ENCODE peak calls at places on chromosome 10, in ten cellular contexts. One of them, this sample, is unnamed.

GRCh38 chr10:117609095-117609821 is 66.7 kb downstream of the EMX2 start:
- DNase-seq in lower lobe of right lung: peak; percentile 66
- DNase-seq in T-helper 2 cell: no peak
- DNase-seq in GM13976: no peak
- DNase-seq in activated CD8-positive, alpha-beta memory T cell treated with anti-CD3 and anti-CD28 coated beads, Interleukin-2, amount 10 ng/mL, durations not matched to agents 7 days and 5 days: no peak
- DNase-seq in activated effector memory CD4-positive, alpha-beta T cell treated with anti-CD3 and anti-CD28 coated beads, Interleukin-2, amount 50 U/mL, for 16 hours: peak; percentile 38
- DNase-seq in stimulated activated CD4-positive, alpha-beta T cell treated with anti-CD3 and anti-CD28 coated beads, Interleukin-2, amount 100 ng/mL, for 48 hours: no peak
- DNase-seq in activated T-helper 9 cell treated with anti-CD3 and anti-CD28 coated beads, Interleukin-2, amount 50 U/mL, for 16 hours: no peak
- DNase-seq in heart right ventricle: peak; percentile 24
- DNase-seq in H7: no peak
- DNase-seq in this sample: no peak

GRCh38 chr10:86648706-86649426 is 5.5 kb upstream of the OPN4 start:
- DNase-seq in stimulated activated CD4-positive, alpha-beta T cell treated with anti-CD3 and anti-CD28 coated beads, Interleukin-2, amount 100 ng/mL, for 48 hours: no peak
- DNase-seq in activated T-helper 9 cell treated with anti-CD3 and anti-CD28 coated beads, Interleukin-2, amount 50 U/mL, for 16 hours: no peak
- DNase-seq in H7: peak; percentile 52
- DNase-seq in GM13976: no peak
- DNase-seq in lower lobe of right lung: no peak
- DNase-seq in heart right ventricle: peak; percentile 70
- DNase-seq in T-helper 2 cell: no peak
- DNase-seq in activated effector memory CD4-positive, alpha-beta T cell treated with anti-CD3 and anti-CD28 coated beads, Interleukin-2, amount 50 U/mL, for 16 hours: peak; percentile 21
- DNase-seq in activated CD8-positive, alpha-beta memory T cell treated with anti-CD3 and anti-CD28 coated beads, Interleukin-2, amount 10 ng/mL, durations not matched to agents 7 days and 5 days: no peak
- DNase-seq in this sample: no peak

GRCh38 chr10:126458453-126458852 is 70.2 kb upstream of the ADAM12 start:
- DNase-seq in T-helper 2 cell: no peak
- DNase-seq in activated T-helper 9 cell treated with anti-CD3 and anti-CD28 coated beads, Interleukin-2, amount 50 U/mL, for 16 hours: no peak
- DNase-seq in H7: no peak
- DNase-seq in activated CD8-positive, alpha-beta memory T cell treated with anti-CD3 and anti-CD28 coated beads, Interleukin-2, amount 10 ng/mL, durations not matched to agents 7 days and 5 days: no peak
- DNase-seq in lower lobe of right lung: no peak
- DNase-seq in stimulated activated CD4-positive, alpha-beta T cell treated with anti-CD3 and anti-CD28 coated beads, Interleukin-2, amount 100 ng/mL, for 48 hours: no peak
- DNase-seq in heart right ventricle: no peak
- DNase-seq in activated effector memory CD4-positive, alpha-beta T cell treated with anti-CD3 and anti-CD28 coated beads, Interleukin-2, amount 50 U/mL, for 16 hours: no peak
- DNase-seq in GM13976: no peak
- DNase-seq in this sample: no peak

GRCh38 chr10:111109506-111110242 is 32.8 kb downstream of the ADRA2A start:
- DNase-seq in T-helper 2 cell: no peak
- DNase-seq in stimulated activated CD4-positive, alpha-beta T cell treated with anti-CD3 and anti-CD28 coated beads, Interleukin-2, amount 100 ng/mL, for 48 hours: no peak
- DNase-seq in activated CD8-positive, alpha-beta memory T cell treated with anti-CD3 and anti-CD28 coated beads, Interleukin-2, amount 10 ng/mL, durations not matched to agents 7 days and 5 days: no peak
- DNase-seq in H7: no peak
- DNase-seq in GM13976: no peak
- DNase-seq in activated effector memory CD4-positive, alpha-beta T cell treated with anti-CD3 and anti-CD28 coated beads, Interleukin-2, amount 50 U/mL, for 16 hours: peak; percentile 12
- DNase-seq in lower lobe of right lung: no peak
- DNase-seq in heart right ventricle: no peak
- DNase-seq in activated T-helper 9 cell treated with anti-CD3 and anti-CD28 coated beads, Interleukin-2, amount 50 U/mL, for 16 hours: no peak
- DNase-seq in this sample: no peak

GRCh38 chr10:344582-345200 is 209.4 kb downstream of the ZMYND11 start:
- DNase-seq in activated T-helper 9 cell treated with anti-CD3 and anti-CD28 coated beads, Interleukin-2, amount 50 U/mL, for 16 hours: no peak
- DNase-seq in GM13976: no peak
- DNase-seq in heart right ventricle: no peak
- DNase-seq in activated CD8-positive, alpha-beta memory T cell treated with anti-CD3 and anti-CD28 coated beads, Interleukin-2, amount 10 ng/mL, durations not matched to agents 7 days and 5 days: peak; percentile 31
- DNase-seq in lower lobe of right lung: no peak
- DNase-seq in T-helper 2 cell: no peak
- DNase-seq in activated effector memory CD4-positive, alpha-beta T cell treated with anti-CD3 and anti-CD28 coated beads, Interleukin-2, amount 50 U/mL, for 16 hours: peak; percentile 57
- DNase-seq in stimulated activated CD4-positive, alpha-beta T cell treated with anti-CD3 and anti-CD28 coated beads, Interleukin-2, amount 100 ng/mL, for 48 hours: no peak
- DNase-seq in H7: peak; percentile 22
- DNase-seq in this sample: no peak

GRCh38 chr10:66982792-66983481 is 57.1 kb downstream of the LRRTM3 start:
- DNase-seq in lower lobe of right lung: no peak
- DNase-seq in GM13976: no peak
- DNase-seq in T-helper 2 cell: no peak
- DNase-seq in activated CD8-positive, alpha-beta memory T cell treated with anti-CD3 and anti-CD28 coated beads, Interleukin-2, amount 10 ng/mL, durations not matched to agents 7 days and 5 days: no peak
- DNase-seq in heart right ventricle: no peak
- DNase-seq in activated T-helper 9 cell treated with anti-CD3 and anti-CD28 coated beads, Interleukin-2, amount 50 U/mL, for 16 hours: no peak
- DNase-seq in stimulated activated CD4-positive, alpha-beta T cell treated with anti-CD3 and anti-CD28 coated beads, Interleukin-2, amount 100 ng/mL, for 48 hours: no peak
- DNase-seq in H7: no peak
- DNase-seq in activated effector memory CD4-positive, alpha-beta T cell treated with anti-CD3 and anti-CD28 coated beads, Interleukin-2, amount 50 U/mL, for 16 hours: no peak
- DNase-seq in this sample: no peak

GRCh38 chr10:91907914-91908357 is 1.4 kb downstream of the FGFBP3 start:
- DNase-seq in activated CD8-positive, alpha-beta memory T cell treated with anti-CD3 and anti-CD28 coated beads, Interleukin-2, amount 10 ng/mL, durations not matched to agents 7 days and 5 days: no peak
- DNase-seq in lower lobe of right lung: no peak
- DNase-seq in GM13976: no peak
- DNase-seq in activated effector memory CD4-positive, alpha-beta T cell treated with anti-CD3 and anti-CD28 coated beads, Interleukin-2, amount 50 U/mL, for 16 hours: no peak
- DNase-seq in T-helper 2 cell: no peak
- DNase-seq in H7: no peak
- DNase-seq in stimulated activated CD4-positive, alpha-beta T cell treated with anti-CD3 and anti-CD28 coated beads, Interleukin-2, amount 100 ng/mL, for 48 hours: no peak
- DNase-seq in activated T-helper 9 cell treated with anti-CD3 and anti-CD28 coated beads, Interleukin-2, amount 50 U/mL, for 16 hours: no peak
- DNase-seq in heart right ventricle: no peak
- DNase-seq in this sample: no peak

GRCh38 chr10:95382596-95382995 is 91.8 kb upstream of the PDLIM1 start:
- DNase-seq in activated T-helper 9 cell treated with anti-CD3 and anti-CD28 coated beads, Interleukin-2, amount 50 U/mL, for 16 hours: no peak
- DNase-seq in lower lobe of right lung: no peak
- DNase-seq in activated effector memory CD4-positive, alpha-beta T cell treated with anti-CD3 and anti-CD28 coated beads, Interleukin-2, amount 50 U/mL, for 16 hours: no peak
- DNase-seq in stimulated activated CD4-positive, alpha-beta T cell treated with anti-CD3 and anti-CD28 coated beads, Interleukin-2, amount 100 ng/mL, for 48 hours: no peak
- DNase-seq in heart right ventricle: no peak
- DNase-seq in T-helper 2 cell: no peak
- DNase-seq in GM13976: no peak
- DNase-seq in activated CD8-positive, alpha-beta memory T cell treated with anti-CD3 and anti-CD28 coated beads, Interleukin-2, amount 10 ng/mL, durations not matched to agents 7 days and 5 days: no peak
- DNase-seq in H7: no peak
- DNase-seq in this sample: no peak

GRCh38 chr10:110376021-110376773 is 71.5 kb upstream of the SMNDC1 start:
- DNase-seq in lower lobe of right lung: peak; percentile 53
- DNase-seq in heart right ventricle: peak; percentile 61
- DNase-seq in H7: no peak
- DNase-seq in GM13976: no peak
- DNase-seq in activated T-helper 9 cell treated with anti-CD3 and anti-CD28 coated beads, Interleukin-2, amount 50 U/mL, for 16 hours: no peak
- DNase-seq in T-helper 2 cell: no peak
- DNase-seq in activated effector memory CD4-positive, alpha-beta T cell treated with anti-CD3 and anti-CD28 coated beads, Interleukin-2, amount 50 U/mL, for 16 hours: no peak
- DNase-seq in stimulated activated CD4-positive, alpha-beta T cell treated with anti-CD3 and anti-CD28 coated beads, Interleukin-2, amount 100 ng/mL, for 48 hours: no peak
- DNase-seq in activated CD8-positive, alpha-beta memory T cell treated with anti-CD3 and anti-CD28 coated beads, Interleukin-2, amount 10 ng/mL, durations not matched to agents 7 days and 5 days: no peak
- DNase-seq in this sample: no peak

GRCh38 chr10:61172182-61172926 is 228.4 kb upstream of the RHOBTB1 start:
- DNase-seq in GM13976: no peak
- DNase-seq in activated effector memory CD4-positive, alpha-beta T cell treated with anti-CD3 and anti-CD28 coated beads, Interleukin-2, amount 50 U/mL, for 16 hours: no peak
- DNase-seq in T-helper 2 cell: no peak
- DNase-seq in H7: no peak
- DNase-seq in stimulated activated CD4-positive, alpha-beta T cell treated with anti-CD3 and anti-CD28 coated beads, Interleukin-2, amount 100 ng/mL, for 48 hours: no peak
- DNase-seq in activated CD8-positive, alpha-beta memory T cell treated with anti-CD3 and anti-CD28 coated beads, Interleukin-2, amount 10 ng/mL, durations not matched to agents 7 days and 5 days: no peak
- DNase-seq in lower lobe of right lung: no peak
- DNase-seq in activated T-helper 9 cell treated with anti-CD3 and anti-CD28 coated beads, Interleukin-2, amount 50 U/mL, for 16 hours: no peak
- DNase-seq in heart right ventricle: no peak
- DNase-seq in this sample: no peak

GRCh38 chr10:113320213-113320612 is 232.6 kb upstream of the HABP2 start:
- DNase-seq in stimulated activated CD4-positive, alpha-beta T cell treated with anti-CD3 and anti-CD28 coated beads, Interleukin-2, amount 100 ng/mL, for 48 hours: no peak
- DNase-seq in activated CD8-positive, alpha-beta memory T cell treated with anti-CD3 and anti-CD28 coated beads, Interleukin-2, amount 10 ng/mL, durations not matched to agents 7 days and 5 days: no peak
- DNase-seq in activated effector memory CD4-positive, alpha-beta T cell treated with anti-CD3 and anti-CD28 coated beads, Interleukin-2, amount 50 U/mL, for 16 hours: no peak
- DNase-seq in T-helper 2 cell: no peak
- DNase-seq in heart right ventricle: no peak
- DNase-seq in GM13976: no peak
- DNase-seq in lower lobe of right lung: no peak
- DNase-seq in activated T-helper 9 cell treated with anti-CD3 and anti-CD28 coated beads, Interleukin-2, amount 50 U/mL, for 16 hours: no peak
- DNase-seq in H7: no peak
- DNase-seq in this sample: no peak

GRCh38 chr10:113899952-113900598 is 45.6 kb downstream of the NHLRC2 start:
- DNase-seq in activated CD8-positive, alpha-beta memory T cell treated with anti-CD3 and anti-CD28 coated beads, Interleukin-2, amount 10 ng/mL, durations not matched to agents 7 days and 5 days: no peak
- DNase-seq in lower lobe of right lung: no peak
- DNase-seq in stimulated activated CD4-positive, alpha-beta T cell treated with anti-CD3 and anti-CD28 coated beads, Interleukin-2, amount 100 ng/mL, for 48 hours: no peak
- DNase-seq in GM13976: no peak
- DNase-seq in activated effector memory CD4-positive, alpha-beta T cell treated with anti-CD3 and anti-CD28 coated beads, Interleukin-2, amount 50 U/mL, for 16 hours: no peak
- DNase-seq in T-helper 2 cell: no peak
- DNase-seq in H7: no peak
- DNase-seq in activated T-helper 9 cell treated with anti-CD3 and anti-CD28 coated beads, Interleukin-2, amount 50 U/mL, for 16 hours: no peak
- DNase-seq in heart right ventricle: no peak
- DNase-seq in this sample: no peak

GRCh38 chr10:91935886-91936285 is 12.3 kb downstream of the BTAF1 start:
- DNase-seq in activated effector memory CD4-positive, alpha-beta T cell treated with anti-CD3 and anti-CD28 coated beads, Interleukin-2, amount 50 U/mL, for 16 hours: no peak
- DNase-seq in activated CD8-positive, alpha-beta memory T cell treated with anti-CD3 and anti-CD28 coated beads, Interleukin-2, amount 10 ng/mL, durations not matched to agents 7 days and 5 days: no peak
- DNase-seq in stimulated activated CD4-positive, alpha-beta T cell treated with anti-CD3 and anti-CD28 coated beads, Interleukin-2, amount 100 ng/mL, for 48 hours: no peak
- DNase-seq in lower lobe of right lung: no peak
- DNase-seq in T-helper 2 cell: no peak
- DNase-seq in H7: no peak
- DNase-seq in GM13976: no peak
- DNase-seq in heart right ventricle: no peak
- DNase-seq in activated T-helper 9 cell treated with anti-CD3 and anti-CD28 coated beads, Interleukin-2, amount 50 U/mL, for 16 hours: no peak
- DNase-seq in this sample: no peak

GRCh38 chr10:130515670-130516069 is 379.5 kb downstream of the GLRX3 start:
- DNase-seq in H7: no peak
- DNase-seq in activated CD8-positive, alpha-beta memory T cell treated with anti-CD3 and anti-CD28 coated beads, Interleukin-2, amount 10 ng/mL, durations not matched to agents 7 days and 5 days: no peak
- DNase-seq in activated T-helper 9 cell treated with anti-CD3 and anti-CD28 coated beads, Interleukin-2, amount 50 U/mL, for 16 hours: no peak
- DNase-seq in GM13976: no peak
- DNase-seq in lower lobe of right lung: no peak
- DNase-seq in heart right ventricle: no peak
- DNase-seq in activated effector memory CD4-positive, alpha-beta T cell treated with anti-CD3 and anti-CD28 coated beads, Interleukin-2, amount 50 U/mL, for 16 hours: no peak
- DNase-seq in T-helper 2 cell: no peak
- DNase-seq in stimulated activated CD4-positive, alpha-beta T cell treated with anti-CD3 and anti-CD28 coated beads, Interleukin-2, amount 100 ng/mL, for 48 hours: no peak
- DNase-seq in this sample: no peak

GRCh38 chr10:19629559-19629958 is 186.7 kb upstream of the PLXDC2 start:
- DNase-seq in T-helper 2 cell: no peak
- DNase-seq in heart right ventricle: peak; percentile 70
- DNase-seq in activated effector memory CD4-positive, alpha-beta T cell treated with anti-CD3 and anti-CD28 coated beads, Interleukin-2, amount 50 U/mL, for 16 hours: no peak
- DNase-seq in stimulated activated CD4-positive, alpha-beta T cell treated with anti-CD3 and anti-CD28 coated beads, Interleukin-2, amount 100 ng/mL, for 48 hours: no peak
- DNase-seq in GM13976: no peak
- DNase-seq in lower lobe of right lung: peak; percentile 73
- DNase-seq in activated T-helper 9 cell treated with anti-CD3 and anti-CD28 coated beads, Interleukin-2, amount 50 U/mL, for 16 hours: no peak
- DNase-seq in H7: peak; percentile 8
- DNase-seq in activated CD8-positive, alpha-beta memory T cell treated with anti-CD3 and anti-CD28 coated beads, Interleukin-2, amount 10 ng/mL, durations not matched to agents 7 days and 5 days: no peak
- DNase-seq in this sample: no peak

GRCh38 chr10:113960617-113961260 is 82.9 kb upstream of the ADRB1 start:
- DNase-seq in activated T-helper 9 cell treated with anti-CD3 and anti-CD28 coated beads, Interleukin-2, amount 50 U/mL, for 16 hours: no peak
- DNase-seq in H7: peak; percentile 11
- DNase-seq in activated effector memory CD4-positive, alpha-beta T cell treated with anti-CD3 and anti-CD28 coated beads, Interleukin-2, amount 50 U/mL, for 16 hours: peak; percentile 78
- DNase-seq in lower lobe of right lung: peak; percentile 49
- DNase-seq in GM13976: peak; percentile 30
- DNase-seq in activated CD8-positive, alpha-beta memory T cell treated with anti-CD3 and anti-CD28 coated beads, Interleukin-2, amount 10 ng/mL, durations not matched to agents 7 days and 5 days: peak; percentile 81
- DNase-seq in T-helper 2 cell: peak; percentile 68
- DNase-seq in heart right ventricle: no peak
- DNase-seq in stimulated activated CD4-positive, alpha-beta T cell treated with anti-CD3 and anti-CD28 coated beads, Interleukin-2, amount 100 ng/mL, for 48 hours: no peak
- DNase-seq in this sample: no peak

GRCh38 chr10:104209575-104210198 is 22.5 kb downstream of the CFAP43 start:
- DNase-seq in activated T-helper 9 cell treated with anti-CD3 and anti-CD28 coated beads, Interleukin-2, amount 50 U/mL, for 16 hours: no peak
- DNase-seq in stimulated activated CD4-positive, alpha-beta T cell treated with anti-CD3 and anti-CD28 coated beads, Interleukin-2, amount 100 ng/mL, for 48 hours: peak; percentile 11
- DNase-seq in activated effector memory CD4-positive, alpha-beta T cell treated with anti-CD3 and anti-CD28 coated beads, Interleukin-2, amount 50 U/mL, for 16 hours: no peak
- DNase-seq in GM13976: peak; percentile 47
- DNase-seq in lower lobe of right lung: no peak
- DNase-seq in T-helper 2 cell: peak; percentile 4
- DNase-seq in H7: peak; percentile 67
- DNase-seq in activated CD8-positive, alpha-beta memory T cell treated with anti-CD3 and anti-CD28 coated beads, Interleukin-2, amount 10 ng/mL, durations not matched to agents 7 days and 5 days: peak; percentile 55
- DNase-seq in heart right ventricle: peak; percentile 35
- DNase-seq in this sample: no peak

GRCh38 chr10:37754538-37755323 is 102.7 kb downstream of the ZNF248 start:
- DNase-seq in activated T-helper 9 cell treated with anti-CD3 and anti-CD28 coated beads, Interleukin-2, amount 50 U/mL, for 16 hours: no peak
- DNase-seq in stimulated activated CD4-positive, alpha-beta T cell treated with anti-CD3 and anti-CD28 coated beads, Interleukin-2, amount 100 ng/mL, for 48 hours: no peak
- DNase-seq in GM13976: no peak
- DNase-seq in activated effector memory CD4-positive, alpha-beta T cell treated with anti-CD3 and anti-CD28 coated beads, Interleukin-2, amount 50 U/mL, for 16 hours: no peak
- DNase-seq in activated CD8-positive, alpha-beta memory T cell treated with anti-CD3 and anti-CD28 coated beads, Interleukin-2, amount 10 ng/mL, durations not matched to agents 7 days and 5 days: no peak
- DNase-seq in heart right ventricle: peak; percentile 18
- DNase-seq in H7: peak; percentile 8
- DNase-seq in lower lobe of right lung: no peak
- DNase-seq in T-helper 2 cell: no peak
- DNase-seq in this sample: no peak

GRCh38 chr10:34047389-34047788 is 712.9 kb upstream of the NRP1 start:
- DNase-seq in stimulated activated CD4-positive, alpha-beta T cell treated with anti-CD3 and anti-CD28 coated beads, Interleukin-2, amount 100 ng/mL, for 48 hours: no peak
- DNase-seq in activated T-helper 9 cell treated with anti-CD3 and anti-CD28 coated beads, Interleukin-2, amount 50 U/mL, for 16 hours: no peak
- DNase-seq in GM13976: no peak
- DNase-seq in T-helper 2 cell: no peak
- DNase-seq in heart right ventricle: no peak
- DNase-seq in activated effector memory CD4-positive, alpha-beta T cell treated with anti-CD3 and anti-CD28 coated beads, Interleukin-2, amount 50 U/mL, for 16 hours: no peak
- DNase-seq in lower lobe of right lung: no peak
- DNase-seq in activated CD8-positive, alpha-beta memory T cell treated with anti-CD3 and anti-CD28 coated beads, Interleukin-2, amount 10 ng/mL, durations not matched to agents 7 days and 5 days: no peak
- DNase-seq in H7: no peak
- DNase-seq in this sample: no peak

GRCh38 chr10:11242443-11243386 is 225.0 kb downstream of the CELF2 start:
- DNase-seq in stimulated activated CD4-positive, alpha-beta T cell treated with anti-CD3 and anti-CD28 coated beads, Interleukin-2, amount 100 ng/mL, for 48 hours: no peak
- DNase-seq in activated T-helper 9 cell treated with anti-CD3 and anti-CD28 coated beads, Interleukin-2, amount 50 U/mL, for 16 hours: no peak
- DNase-seq in T-helper 2 cell: no peak
- DNase-seq in lower lobe of right lung: no peak
- DNase-seq in activated effector memory CD4-positive, alpha-beta T cell treated with anti-CD3 and anti-CD28 coated beads, Interleukin-2, amount 50 U/mL, for 16 hours: no peak
- DNase-seq in activated CD8-positive, alpha-beta memory T cell treated with anti-CD3 and anti-CD28 coated beads, Interleukin-2, amount 10 ng/mL, durations not matched to agents 7 days and 5 days: no peak
- DNase-seq in GM13976: peak; percentile 61
- DNase-seq in heart right ventricle: peak; percentile 71
- DNase-seq in H7: no peak
- DNase-seq in this sample: no peak

GRCh38 chr10:7797582-7797981 is 9.6 kb downstream of the ATP5F1C start:
- DNase-seq in T-helper 2 cell: no peak
- DNase-seq in GM13976: no peak
- DNase-seq in heart right ventricle: peak; percentile 55
- DNase-seq in lower lobe of right lung: no peak
- DNase-seq in activated effector memory CD4-positive, alpha-beta T cell treated with anti-CD3 and anti-CD28 coated beads, Interleukin-2, amount 50 U/mL, for 16 hours: no peak
- DNase-seq in H7: no peak
- DNase-seq in activated CD8-positive, alpha-beta memory T cell treated with anti-CD3 and anti-CD28 coated beads, Interleukin-2, amount 10 ng/mL, durations not matched to agents 7 days and 5 days: no peak
- DNase-seq in activated T-helper 9 cell treated with anti-CD3 and anti-CD28 coated beads, Interleukin-2, amount 50 U/mL, for 16 hours: no peak
- DNase-seq in stimulated activated CD4-positive, alpha-beta T cell treated with anti-CD3 and anti-CD28 coated beads, Interleukin-2, amount 100 ng/mL, for 48 hours: no peak
- DNase-seq in this sample: no peak

GRCh38 chr10:44921061-44921460 is 9.9 kb downstream of the TMEM72 start:
- DNase-seq in heart right ventricle: no peak
- DNase-seq in lower lobe of right lung: no peak
- DNase-seq in H7: no peak
- DNase-seq in activated effector memory CD4-positive, alpha-beta T cell treated with anti-CD3 and anti-CD28 coated beads, Interleukin-2, amount 50 U/mL, for 16 hours: no peak
- DNase-seq in stimulated activated CD4-positive, alpha-beta T cell treated with anti-CD3 and anti-CD28 coated beads, Interleukin-2, amount 100 ng/mL, for 48 hours: no peak
- DNase-seq in T-helper 2 cell: no peak
- DNase-seq in activated T-helper 9 cell treated with anti-CD3 and anti-CD28 coated beads, Interleukin-2, amount 50 U/mL, for 16 hours: no peak
- DNase-seq in GM13976: no peak
- DNase-seq in activated CD8-positive, alpha-beta memory T cell treated with anti-CD3 and anti-CD28 coated beads, Interleukin-2, amount 10 ng/mL, durations not matched to agents 7 days and 5 days: peak; percentile 32
- DNase-seq in this sample: no peak

GRCh38 chr10:131323880-131324279 is 12.4 kb upstream of the TCERG1L start:
- DNase-seq in activated T-helper 9 cell treated with anti-CD3 and anti-CD28 coated beads, Interleukin-2, amount 50 U/mL, for 16 hours: no peak
- DNase-seq in GM13976: no peak
- DNase-seq in heart right ventricle: no peak
- DNase-seq in T-helper 2 cell: no peak
- DNase-seq in activated CD8-positive, alpha-beta memory T cell treated with anti-CD3 and anti-CD28 coated beads, Interleukin-2, amount 10 ng/mL, durations not matched to agents 7 days and 5 days: no peak
- DNase-seq in lower lobe of right lung: no peak
- DNase-seq in H7: no peak
- DNase-seq in stimulated activated CD4-positive, alpha-beta T cell treated with anti-CD3 and anti-CD28 coated beads, Interleukin-2, amount 100 ng/mL, for 48 hours: no peak
- DNase-seq in activated effector memory CD4-positive, alpha-beta T cell treated with anti-CD3 and anti-CD28 coated beads, Interleukin-2, amount 50 U/mL, for 16 hours: no peak
- DNase-seq in this sample: no peak

GRCh38 chr10:7529638-7530037 is 118.8 kb upstream of the SFMBT2 start:
- DNase-seq in T-helper 2 cell: no peak
- DNase-seq in lower lobe of right lung: no peak
- DNase-seq in activated effector memory CD4-positive, alpha-beta T cell treated with anti-CD3 and anti-CD28 coated beads, Interleukin-2, amount 50 U/mL, for 16 hours: no peak
- DNase-seq in stimulated activated CD4-positive, alpha-beta T cell treated with anti-CD3 and anti-CD28 coated beads, Interleukin-2, amount 100 ng/mL, for 48 hours: no peak
- DNase-seq in H7: peak; percentile 59
- DNase-seq in heart right ventricle: no peak
- DNase-seq in activated T-helper 9 cell treated with anti-CD3 and anti-CD28 coated beads, Interleukin-2, amount 50 U/mL, for 16 hours: no peak
- DNase-seq in activated CD8-positive, alpha-beta memory T cell treated with anti-CD3 and anti-CD28 coated beads, Interleukin-2, amount 10 ng/mL, durations not matched to agents 7 days and 5 days: no peak
- DNase-seq in GM13976: no peak
- DNase-seq in this sample: no peak

GRCh38 chr10:10852464-10852863 is 165.2 kb upstream of the CELF2 start:
- DNase-seq in stimulated activated CD4-positive, alpha-beta T cell treated with anti-CD3 and anti-CD28 coated beads, Interleukin-2, amount 100 ng/mL, for 48 hours: no peak
- DNase-seq in activated T-helper 9 cell treated with anti-CD3 and anti-CD28 coated beads, Interleukin-2, amount 50 U/mL, for 16 hours: no peak
- DNase-seq in H7: no peak
- DNase-seq in activated CD8-positive, alpha-beta memory T cell treated with anti-CD3 and anti-CD28 coated beads, Interleukin-2, amount 10 ng/mL, durations not matched to agents 7 days and 5 days: no peak
- DNase-seq in GM13976: no peak
- DNase-seq in heart right ventricle: no peak
- DNase-seq in T-helper 2 cell: no peak
- DNase-seq in lower lobe of right lung: no peak
- DNase-seq in activated effector memory CD4-positive, alpha-beta T cell treated with anti-CD3 and anti-CD28 coated beads, Interleukin-2, amount 50 U/mL, for 16 hours: no peak
- DNase-seq in this sample: no peak

GRCh38 chr10:121804460-121804859 is 123.4 kb downstream of the ATE1 start:
- DNase-seq in lower lobe of right lung: no peak
- DNase-seq in GM13976: no peak
- DNase-seq in stimulated activated CD4-positive, alpha-beta T cell treated with anti-CD3 and anti-CD28 coated beads, Interleukin-2, amount 100 ng/mL, for 48 hours: no peak
- DNase-seq in heart right ventricle: no peak
- DNase-seq in H7: no peak
- DNase-seq in activated effector memory CD4-positive, alpha-beta T cell treated with anti-CD3 and anti-CD28 coated beads, Interleukin-2, amount 50 U/mL, for 16 hours: no peak
- DNase-seq in activated T-helper 9 cell treated with anti-CD3 and anti-CD28 coated beads, Interleukin-2, amount 50 U/mL, for 16 hours: no peak
- DNase-seq in T-helper 2 cell: no peak
- DNase-seq in activated CD8-positive, alpha-beta memory T cell treated with anti-CD3 and anti-CD28 coated beads, Interleukin-2, amount 10 ng/mL, durations not matched to agents 7 days and 5 days: no peak
- DNase-seq in this sample: no peak

GRCh38 chr10:99368646-99369045 is 39.5 kb downstream of the CNNM1 start:
- DNase-seq in heart right ventricle: no peak
- DNase-seq in lower lobe of right lung: no peak
- DNase-seq in T-helper 2 cell: no peak
- DNase-seq in GM13976: no peak
- DNase-seq in stimulated activated CD4-positive, alpha-beta T cell treated with anti-CD3 and anti-CD28 coated beads, Interleukin-2, amount 100 ng/mL, for 48 hours: no peak
- DNase-seq in H7: no peak
- DNase-seq in activated CD8-positive, alpha-beta memory T cell treated with anti-CD3 and anti-CD28 coated beads, Interleukin-2, amount 10 ng/mL, durations not matched to agents 7 days and 5 days: no peak
- DNase-seq in activated T-helper 9 cell treated with anti-CD3 and anti-CD28 coated beads, Interleukin-2, amount 50 U/mL, for 16 hours: no peak
- DNase-seq in activated effector memory CD4-positive, alpha-beta T cell treated with anti-CD3 and anti-CD28 coated beads, Interleukin-2, amount 50 U/mL, for 16 hours: no peak
- DNase-seq in this sample: no peak

GRCh38 chr10:71836594-71836970 is 14.5 kb downstream of the PSAP start:
- DNase-seq in stimulated activated CD4-positive, alpha-beta T cell treated with anti-CD3 and anti-CD28 coated beads, Interleukin-2, amount 100 ng/mL, for 48 hours: no peak
- DNase-seq in activated CD8-positive, alpha-beta memory T cell treated with anti-CD3 and anti-CD28 coated beads, Interleukin-2, amount 10 ng/mL, durations not matched to agents 7 days and 5 days: no peak
- DNase-seq in lower lobe of right lung: no peak
- DNase-seq in T-helper 2 cell: no peak
- DNase-seq in activated effector memory CD4-positive, alpha-beta T cell treated with anti-CD3 and anti-CD28 coated beads, Interleukin-2, amount 50 U/mL, for 16 hours: no peak
- DNase-seq in heart right ventricle: peak; percentile 25
- DNase-seq in activated T-helper 9 cell treated with anti-CD3 and anti-CD28 coated beads, Interleukin-2, amount 50 U/mL, for 16 hours: no peak
- DNase-seq in GM13976: no peak
- DNase-seq in H7: no peak
- DNase-seq in this sample: no peak